ENCODE peak calls at places on chromosomes 1 and 21, in four cellular contexts. F, R, H and X are unnamed samples.

GRCh38 chr1:78079580-78079979 is 33.8 kb downstream of the GIPC2 start:
- DNase-seq in F (peak), H (no peak), R (no peak), X (peak)

GRCh38 chr1:154407021-154407865 is 2.1 kb downstream of the IL6R start:
- DNase-seq in H (no peak), R (no peak), F (no peak), X (no peak)

GRCh38 chr1:186102559-186103148 is 272.4 kb downstream of the TPR start:
- DNase-seq in H (peak), F (peak), R (no peak), X (peak)

GRCh38 chr21:37631319-37632117 is 264.9 kb downstream of the DYRK1A start:
- DNase-seq in R (no peak), H (no peak), F (no peak), X (no peak)

GRCh38 chr1:200886590-200886989 is 8.1 kb upstream of the INAVA start:
- DNase-seq in R (no peak), F (no peak), H (no peak), X (no peak)

GRCh38 chr21:34801519-34802132 is 132.8 kb downstream of the CLIC6 start:
- DNase-seq in H (no peak), F (no peak), R (peak), X (peak)

GRCh38 chr1:211607752-211608478 is 29.0 kb upstream of the SLC30A1 start:
- DNase-seq in F (no peak), H (no peak), R (no peak), X (no peak)

GRCh38 chr21:8990326-8991087 is 1530.9 kb upstream of the TPTE start:
- DNase-seq in F (peak), R (no peak), H (no peak), X (no peak)

GRCh38 chr1:58618303-58618702 is 41.3 kb upstream of the TACSTD2 start:
- DNase-seq in R (no peak), F (peak), H (peak), X (peak)

GRCh38 chr21:45876381-45877159 is 105.0 kb upstream of the COL6A1 start:
- DNase-seq in F (no peak), R (peak), H (no peak), X (peak)

GRCh38 chr1:21573971-21574458 is 64.8 kb downstream of the ALPL start:
- DNase-seq in R (peak), H (peak), F (peak), X (peak)

GRCh38 chr1:117235863-117236465 is 25.2 kb upstream of the VTCN1 start:
- DNase-seq in H (no peak), R (no peak), F (no peak), X (no peak)

GRCh38 chr1:218478336-218478735 is 133.2 kb downstream of the TGFB2 start:
- DNase-seq in H (no peak), R (no peak), F (no peak), X (no peak)

GRCh38 chr1:167482184-167482583 is 36.1 kb downstream of the CD247 start:
- DNase-seq in F (no peak), R (no peak), H (no peak), X (no peak)

GRCh38 chr1:11500881-11501280 is 21.9 kb downstream of the DISP3 start:
- DNase-seq in R (no peak), F (no peak), H (no peak), X (no peak)

GRCh38 chr1:41399148-41399795 is 38.0 kb downstream of the FOXO6 start:
- DNase-seq in F (no peak), R (peak), H (no peak), X (no peak)

GRCh38 chr1:156444407-156445001 is 56.1 kb downstream of the MEF2D start:
- DNase-seq in H (peak), F (peak), R (peak), X (peak)

GRCh38 chr1:61247051-61247854 is 164.9 kb downstream of the NFIA start:
- DNase-seq in R (no peak), H (no peak), F (no peak), X (no peak)

GRCh38 chr1:13892671-13893325 is 192.8 kb downstream of the PRDM2 start:
- DNase-seq in R (peak), F (no peak), H (no peak), X (no peak)

GRCh38 chr21:39385299-39386145 is 36.6 kb upstream of the HMGN1 start:
- DNase-seq in F (peak), R (peak), H (peak), X (peak)

GRCh38 chr1:31010081-31010989 is 55.2 kb downstream of the PUM1 start:
- DNase-seq in H (peak), R (no peak), F (peak), X (peak)

GRCh38 chr1:19637606-19638005 is 6.5 kb upstream of the NBL1 start:
- DNase-seq in F (no peak), R (no peak), H (no peak), X (no peak)

GRCh38 chr1:156508205-156508954 is 7.8 kb upstream of the MEF2D start:
- DNase-seq in R (no peak), H (no peak), F (peak), X (peak)

GRCh38 chr21:45288441-45288841 is 746 bp upstream of the POFUT2 start:
- DNase-seq in H (no peak), R (no peak), F (no peak), X (no peak)

GRCh38 chr1:106360252-106360651 is 696.2 kb upstream of the PRMT6 start:
- DNase-seq in H (no peak), R (no peak), F (no peak), X (no peak)
- TF ChIP-seq CTCF in H (no peak), R (peak), F (no peak), X (no peak)

GRCh38 chr1:212647004-212647403 is 38.4 kb downstream of the ATF3 start:
- DNase-seq in R (no peak), F (no peak), H (no peak), X (no peak)
- H3K4me3 ChIP-seq in R (no peak), F (no peak), H (no peak), X (no peak)

DNA sequence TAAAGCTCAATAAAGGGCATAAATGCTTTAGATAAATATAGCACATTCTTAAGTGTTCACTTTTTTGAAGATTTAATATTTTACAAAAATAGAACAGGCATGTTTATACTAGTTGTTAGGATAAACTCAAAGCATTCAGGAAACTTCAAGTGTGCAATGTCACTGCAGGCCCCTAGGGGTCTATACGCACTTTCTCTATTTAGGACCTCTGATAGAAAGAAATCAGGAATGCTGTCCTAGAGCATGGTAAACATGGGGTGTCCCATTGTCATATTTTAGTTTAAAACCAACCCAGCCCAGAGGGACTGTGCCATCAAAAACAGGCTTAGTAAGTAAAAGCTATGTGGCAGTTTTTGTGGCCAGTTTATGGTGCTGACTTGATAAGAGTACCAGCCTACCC is 102.2 kb downstream of the BARHL2 start:
- DNase-seq in R (peak), H (no peak), F (no peak), X (no peak)
- TF ChIP-seq CTCF in R (peak), H (peak), F (no peak), X (peak)

GRCh38 chr1:35115459-35116383 is 36.5 kb downstream of the ZMYM1 start:
- DNase-seq in F (peak), H (peak), R (no peak), X (peak)

GRCh38 chr1:35122311-35122710 is 43.1 kb downstream of the ZMYM1 start:
- DNase-seq in R (no peak), F (no peak), H (peak), X (no peak)

GRCh38 chr1:35120458-35121133 is 41.4 kb downstream of the ZMYM1 start:
- DNase-seq in R (peak), H (no peak), F (peak), X (peak)
- H3K4me3 ChIP-seq in R (no peak), H (peak), F (peak), X (peak)

GRCh38 chr1:39348278-39348677 is 143.2 kb upstream of the BMP8A start:
- DNase-seq in R (no peak), H (no peak), F (no peak), X (no peak)
- TF ChIP-seq CTCF in R (no peak), H (no peak), F (no peak), X (no peak)

GRCh38 chr1:227789042-227789880 is 26.2 kb upstream of the PRSS38 start:
- DNase-seq in R (peak), H (no peak), F (no peak), X (peak)
- H3K4me3 ChIP-seq in R (peak), H (no peak), F (peak), X (peak)

GRCh38 chr1:220874201-220874655 is 5.0 kb upstream of the HLX start:
- DNase-seq in F (no peak), R (peak), H (peak), X (peak)
- TF ChIP-seq CTCF in F (peak), R (peak), H (peak), X (peak)

DNA sequence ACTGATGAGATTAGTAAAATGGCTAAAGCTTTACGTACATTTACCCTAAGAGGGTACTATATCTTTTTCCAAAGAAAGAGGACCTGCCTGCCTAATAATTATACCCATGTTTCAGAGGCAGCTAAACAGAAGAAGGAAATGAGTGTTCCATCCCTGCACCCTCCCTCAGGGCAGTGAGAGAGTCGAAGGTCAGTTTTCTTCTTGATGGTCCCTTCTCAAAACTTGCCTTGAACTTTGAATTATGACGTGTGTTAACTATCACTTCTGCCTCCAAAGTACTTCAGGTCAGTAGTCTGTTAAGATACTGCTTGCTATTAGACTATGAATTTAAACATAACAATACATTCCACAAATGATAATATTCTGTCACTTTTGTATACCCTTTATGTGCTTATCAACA is 294.8 kb upstream of the CHRM3 start:
- DNase-seq in F (no peak), R (no peak), H (no peak), X (no peak)
- H3K4me3 ChIP-seq in F (no peak), R (no peak), H (no peak), X (no peak)